ENCODE peak calls at places on chromosomes 16 and 17, in ten cellular contexts. M, E, I, B, Q, G, U, C, N and H are unnamed samples.

GRCh38 chr16:1612320-1613111 is at the start of gene CRAMP1:
- DNase-seq in M (no peak), E (no peak), I (no peak), B (no peak), Q (no peak), G (no peak), U (peak; percentile 26), C (no peak), N (no peak), H (no peak)

GRCh38 chr16:50718061-50718760 is 23.7 kb upstream of the CYLD start:
- DNase-seq in M (no peak), E (no peak), I (no peak), B (no peak), Q (no peak), G (no peak), U (peak; percentile 34), C (no peak), N (no peak), H (no peak)

GRCh38 chr16:1475552-1476114 is 805 bp upstream of the CLCN7 start:
- DNase-seq in M (no peak), E (no peak), I (no peak), B (no peak), Q (no peak), G (no peak), U (no peak), C (no peak), N (no peak), H (no peak)

GRCh38 chr16:11105038-11105903 is 150.7 kb downstream of the SOCS1 start:
- DNase-seq in M (no peak), E (peak; percentile 27), I (no peak), B (no peak), Q (peak; percentile 73), G (no peak), U (peak; percentile 96), C (no peak), N (peak; percentile 73), H (no peak)

GRCh38 chr17:73835605-73836004 is 191.4 kb upstream of the SDK2 start:
- DNase-seq in M (no peak), E (no peak), I (no peak), B (no peak), Q (no peak), G (no peak), U (no peak), C (no peak), N (no peak), H (no peak)

GRCh38 chr17:49588726-49589555 is 13.3 kb downstream of the NXPH3 start:
- DNase-seq in M (no peak), E (peak; percentile 20), I (no peak), B (no peak), Q (no peak), G (no peak), U (peak; percentile 60), C (no peak), N (no peak), H (no peak)

GRCh38 chr16:58105619-58106018 is 23.6 kb downstream of the CFAP20 start:
- DNase-seq in M (no peak), E (no peak), I (no peak), B (no peak), Q (no peak), G (no peak), U (no peak), C (no peak), N (peak; percentile 21), H (no peak)

GRCh38 chr17:77210331-77210730 is 69.6 kb downstream of the SEC14L1 start:
- DNase-seq in M (no peak), E (no peak), I (peak; percentile 85), B (no peak), Q (no peak), G (no peak), U (no peak), C (no peak), N (no peak), H (no peak)

GRCh38 chr16:11561440-11561797 is 25.3 kb downstream of the LITAF start:
- DNase-seq in M (no peak), E (no peak), I (no peak), B (no peak), Q (no peak), G (no peak), U (no peak), C (no peak), N (no peak), H (no peak)

GRCh38 chr17:77735051-77735340 is 223.5 kb upstream of the TNRC6C start:
- DNase-seq in M (no peak), E (no peak), I (no peak), B (no peak), Q (no peak), G (no peak), U (no peak), C (no peak), N (no peak), H (no peak)

GRCh38 chr17:19262650-19263620 is 25.8 kb downstream of the EPN2 start:
- DNase-seq in M (no peak), E (no peak), I (no peak), B (no peak), Q (no peak), G (no peak), U (peak; percentile 86), C (no peak), N (no peak), H (no peak)

GRCh38 chr17:18992454-18993130 is 12.0 kb downstream of the FAM83G start:
- DNase-seq in M (no peak), E (no peak), I (no peak), B (no peak), Q (no peak), G (no peak), U (no peak), C (peak; percentile 16), N (no peak), H (no peak)

GRCh38 chr16:85361441-85362118 is 249.3 kb upstream of the CIBAR2 start:
- DNase-seq in M (no peak), E (no peak), I (no peak), B (no peak), Q (no peak), G (no peak), U (no peak), C (no peak), N (no peak), H (no peak)

GRCh38 chr16:30748634-30749445 is 615 bp downstream of the PHKG2 start:
- DNase-seq in M (no peak), E (no peak), I (peak; percentile 36), B (peak; percentile 61), Q (no peak), G (peak; percentile 66), U (peak; percentile 47), C (no peak), N (peak; percentile 14), H (no peak)

GRCh38 chr17:18117974-18118632 is 9.5 kb downstream of the MYO15A start:
- DNase-seq in M (no peak), E (no peak), I (no peak), B (no peak), Q (no peak), G (no peak), U (no peak), C (no peak), N (no peak), H (no peak)

GRCh38 chr17:66228887-66229782 is at the start of gene APOH:
- DNase-seq in M (no peak), E (no peak), I (no peak), B (no peak), Q (no peak), G (no peak), U (no peak), C (no peak), N (peak; percentile 18), H (no peak)

GRCh38 chr16:88418869-88419268 is 34.2 kb upstream of the ZFPM1 start:
- DNase-seq in M (no peak), E (no peak), I (no peak), B (no peak), Q (no peak), G (no peak), U (no peak), C (no peak), N (no peak), H (no peak)

GRCh38 chr17:30554839-30555751 is 77.9 kb downstream of the GOSR1 start:
- DNase-seq in M (no peak), E (no peak), I (no peak), B (no peak), Q (no peak), G (peak; percentile 56), U (peak; percentile 46), C (no peak), N (no peak), H (no peak)

GRCh38 chr16:81035975-81036750 is 521 bp downstream of the ATMIN start:
- DNase-seq in M (peak; percentile 41), E (no peak), I (peak; percentile 52), B (peak; percentile 52), Q (no peak), G (no peak), U (peak; percentile 36), C (no peak), N (no peak), H (no peak)